ENCODE peak calls at places on chromosomes 16 and 17, in five cellular contexts. One of them, this sample, is unnamed.

GRCh38 chr16:55825115-55825728 is 7.7 kb downstream of the CES1 start:
- DNase-seq in KG1: no peak
- DNase-seq in Right ventricle myocardium superior: no peak
- DNase-seq in foreskin fibroblast: no peak
- DNase-seq in RWPE1: no peak
- DNase-seq in this sample: no peak

GRCh38 chr17:4584125-4584834 is at the start of gene SMTNL2:
- DNase-seq in KG1: no peak
- DNase-seq in Right ventricle myocardium superior: peak; percentile 82
- DNase-seq in RWPE1: no peak
- DNase-seq in foreskin fibroblast: no peak
- DNase-seq in this sample: no peak

GRCh38 chr17:57264250-57264649 is 7.9 kb downstream of the MSI2 start:
- DNase-seq in RWPE1: no peak
- DNase-seq in KG1: no peak
- DNase-seq in Right ventricle myocardium superior: no peak
- DNase-seq in foreskin fibroblast: no peak
- DNase-seq in this sample: no peak

GRCh38 chr16:81975637-81976036 is 35.6 kb downstream of the SDR42E1 start:
- DNase-seq in KG1: no peak
- DNase-seq in RWPE1: no peak
- DNase-seq in foreskin fibroblast: no peak
- DNase-seq in Right ventricle myocardium superior: no peak
- DNase-seq in this sample: no peak

GRCh38 chr17:81365148-81365600 is 30.1 kb upstream of the BAHCC1 start:
- DNase-seq in RWPE1: peak; percentile 73
- DNase-seq in foreskin fibroblast: peak; percentile 70
- DNase-seq in KG1: no peak
- DNase-seq in Right ventricle myocardium superior: no peak
- DNase-seq in this sample: no peak

GRCh38 chr17:82915697-82916027 is 75.8 kb upstream of the ZNF750 start:
- DNase-seq in foreskin fibroblast: no peak
- DNase-seq in Right ventricle myocardium superior: no peak
- DNase-seq in RWPE1: no peak
- DNase-seq in KG1: no peak
- DNase-seq in this sample: no peak

GRCh38 chr17:6698004-6698403 is 15.2 kb downstream of the SLC13A5 start:
- DNase-seq in foreskin fibroblast: no peak
- DNase-seq in RWPE1: no peak
- DNase-seq in KG1: no peak
- DNase-seq in Right ventricle myocardium superior: no peak
- DNase-seq in this sample: no peak

GRCh38 chr16:8634991-8635736 is 13.7 kb downstream of the METTL22 start:
- DNase-seq in KG1: no peak
- DNase-seq in foreskin fibroblast: peak; percentile 54
- DNase-seq in RWPE1: no peak
- DNase-seq in Right ventricle myocardium superior: no peak
- DNase-seq in this sample: no peak

GRCh38 chr16:51994597-51994996 is 552.3 kb downstream of the TOX3 start:
- DNase-seq in foreskin fibroblast: peak; percentile 1
- DNase-seq in KG1: no peak
- DNase-seq in RWPE1: peak; percentile 84
- DNase-seq in Right ventricle myocardium superior: no peak
- DNase-seq in this sample: no peak

GRCh38 chr17:49224198-49224996 is 6.2 kb downstream of the PHOSPHO1 start:
- DNase-seq in KG1: no peak
- DNase-seq in foreskin fibroblast: peak; percentile 28
- DNase-seq in Right ventricle myocardium superior: peak; percentile 63
- DNase-seq in RWPE1: no peak
- DNase-seq in this sample: peak; percentile 56

GRCh38 chr16:11497851-11498289 is 88.8 kb downstream of the LITAF start:
- DNase-seq in foreskin fibroblast: peak; percentile 47
- DNase-seq in KG1: peak; percentile 70
- DNase-seq in Right ventricle myocardium superior: no peak
- DNase-seq in RWPE1: peak; percentile 26
- DNase-seq in this sample: no peak

GRCh38 chr17:51630101-51630671 is 369.8 kb downstream of the UTP18 start:
- DNase-seq in RWPE1: no peak
- DNase-seq in Right ventricle myocardium superior: no peak
- DNase-seq in foreskin fibroblast: no peak
- DNase-seq in KG1: no peak
- DNase-seq in this sample: no peak

GRCh38 chr16:74625500-74626350 is 18.8 kb upstream of the GLG1 start:
- DNase-seq in RWPE1: no peak
- DNase-seq in foreskin fibroblast: no peak
- DNase-seq in KG1: no peak
- DNase-seq in Right ventricle myocardium superior: no peak
- DNase-seq in this sample: no peak

GRCh38 chr16:2686912-2687507 is 4.7 kb downstream of the KCTD5 start:
- DNase-seq in Right ventricle myocardium superior: peak; percentile 77
- DNase-seq in foreskin fibroblast: no peak
- DNase-seq in RWPE1: no peak
- DNase-seq in KG1: peak; percentile 84
- DNase-seq in this sample: no peak

GRCh38 chr17:40532520-40533253 is 31.3 kb upstream of the TNS4 start:
- DNase-seq in foreskin fibroblast: no peak
- DNase-seq in KG1: no peak
- DNase-seq in Right ventricle myocardium superior: no peak
- DNase-seq in RWPE1: no peak
- DNase-seq in this sample: no peak

GRCh38 chr16:29743827-29744531 is 1.8 kb downstream of the C16orf54 start:
- DNase-seq in RWPE1: no peak
- DNase-seq in foreskin fibroblast: no peak
- DNase-seq in KG1: no peak
- DNase-seq in Right ventricle myocardium superior: no peak
- DNase-seq in this sample: peak; percentile 33

GRCh38 chr16:48160575-48160974 is 4.8 kb upstream of the ABCC12 start:
- DNase-seq in foreskin fibroblast: peak; percentile 27
- DNase-seq in RWPE1: no peak
- DNase-seq in Right ventricle myocardium superior: no peak
- DNase-seq in KG1: no peak
- DNase-seq in this sample: no peak

GRCh38 chr17:55635253-55635766 is 87.4 kb downstream of the TMEM100 start:
- DNase-seq in RWPE1: no peak
- DNase-seq in foreskin fibroblast: peak; percentile 11
- DNase-seq in Right ventricle myocardium superior: no peak
- DNase-seq in KG1: no peak
- DNase-seq in this sample: no peak

GRCh38 chr17:9285602-9286001 is 264.3 kb downstream of the NTN1 start:
- DNase-seq in KG1: no peak
- DNase-seq in Right ventricle myocardium superior: no peak
- DNase-seq in RWPE1: no peak
- DNase-seq in foreskin fibroblast: no peak
- DNase-seq in this sample: no peak

GRCh38 chr17:31593806-31594205 is 202.3 kb downstream of the RAB11FIP4 start:
- DNase-seq in foreskin fibroblast: peak; percentile 97
- DNase-seq in RWPE1: peak; percentile 17
- DNase-seq in Right ventricle myocardium superior: peak; percentile 60
- DNase-seq in KG1: no peak
- DNase-seq in this sample: no peak

GRCh38 chr17:50241431-50241830 is 32.8 kb upstream of the TMEM92 start:
- DNase-seq in RWPE1: no peak
- DNase-seq in foreskin fibroblast: no peak
- DNase-seq in Right ventricle myocardium superior: no peak
- DNase-seq in KG1: no peak
- DNase-seq in this sample: no peak

GRCh38 chr16:57178296-57178695 is 7.5 kb downstream of the PSME3IP1 start:
- DNase-seq in RWPE1: no peak
- DNase-seq in Right ventricle myocardium superior: no peak
- DNase-seq in foreskin fibroblast: no peak
- DNase-seq in KG1: no peak
- DNase-seq in this sample: no peak

GRCh38 chr17:75920045-75920560 is 15.4 kb upstream of the MRPL38 start:
- DNase-seq in KG1: no peak
- DNase-seq in foreskin fibroblast: no peak
- DNase-seq in Right ventricle myocardium superior: no peak
- DNase-seq in RWPE1: no peak
- DNase-seq in this sample: no peak

GRCh38 chr17:33712120-33712519 is 419.0 kb upstream of the ASIC2 start:
- DNase-seq in Right ventricle myocardium superior: no peak
- DNase-seq in RWPE1: no peak
- DNase-seq in KG1: no peak
- DNase-seq in foreskin fibroblast: no peak
- DNase-seq in this sample: no peak

GRCh38 chr17:14919049-14919545 is 346.0 kb downstream of the PMP22 start:
- DNase-seq in RWPE1: no peak
- DNase-seq in foreskin fibroblast: no peak
- DNase-seq in Right ventricle myocardium superior: no peak
- DNase-seq in KG1: no peak
- DNase-seq in this sample: no peak

GRCh38 chr17:58272367-58273280 is 8.1 kb downstream of the MPO start:
- DNase-seq in KG1: no peak
- DNase-seq in RWPE1: no peak
- DNase-seq in Right ventricle myocardium superior: no peak
- DNase-seq in foreskin fibroblast: no peak
- DNase-seq in this sample: no peak

GRCh38 chr17:73914536-73915274 is 270.5 kb upstream of the SDK2 start:
- DNase-seq in Right ventricle myocardium superior: no peak
- DNase-seq in RWPE1: no peak
- DNase-seq in foreskin fibroblast: no peak
- DNase-seq in KG1: no peak
- DNase-seq in this sample: no peak

GRCh38 chr17:55446581-55447205 is 25.1 kb upstream of the MMD start:
- DNase-seq in foreskin fibroblast: no peak
- DNase-seq in RWPE1: no peak
- DNase-seq in Right ventricle myocardium superior: no peak
- DNase-seq in KG1: no peak
- DNase-seq in this sample: no peak

GRCh38 chr17:81164464-81165245 is 652 bp upstream of the PVALEF start:
- DNase-seq in foreskin fibroblast: no peak
- DNase-seq in RWPE1: no peak
- DNase-seq in Right ventricle myocardium superior: no peak
- DNase-seq in KG1: no peak
- DNase-seq in this sample: no peak

GRCh38 chr17:17055286-17056166 is 13.3 kb downstream of the MPRIP start:
- DNase-seq in KG1: no peak
- DNase-seq in RWPE1: no peak
- DNase-seq in foreskin fibroblast: peak; percentile 41
- DNase-seq in Right ventricle myocardium superior: no peak
- DNase-seq in this sample: no peak

GRCh38 chr17:2595200-2595599 is 1.7 kb downstream of the PAFAH1B1 start:
- DNase-seq in foreskin fibroblast: no peak
- DNase-seq in KG1: no peak
- DNase-seq in RWPE1: no peak
- DNase-seq in Right ventricle myocardium superior: no peak
- DNase-seq in this sample: no peak

GRCh38 chr16:73253922-73254480 is 206.1 kb upstream of the ZFHX3 start:
- DNase-seq in RWPE1: no peak
- DNase-seq in KG1: no peak
- DNase-seq in Right ventricle myocardium superior: no peak
- DNase-seq in foreskin fibroblast: no peak
- DNase-seq in this sample: no peak

GRCh38 chr17:79800325-79801155 is 3.7 kb upstream of the CBX8 start:
- DNase-seq in foreskin fibroblast: peak; percentile 78
- DNase-seq in Right ventricle myocardium superior: no peak
- DNase-seq in KG1: no peak
- DNase-seq in RWPE1: no peak
- DNase-seq in this sample: no peak

This sample was measured in naive thymus-derived CD4-positive, alpha-beta T cell.